ENCODE peak calls at places on chromosomes 7 and 10, in five cellular contexts. One of them, this sample, is unnamed.

GRCh38 chr7:77802557-77803410 is 4.2 kb downstream of the PHTF2 start:
- DNase-seq in SJCRH30: no peak
- DNase-seq in OCI-LY7: peak; percentile 23
- DNase-seq in CD4-positive, CD25-positive, alpha-beta regulatory T cell: peak; percentile 80
- DNase-seq in lower lobe of right lung: no peak
- DNase-seq in this sample: no peak

GRCh38 chr7:156892086-156892800 is 740 bp downstream of the LMBR1 start:
- DNase-seq in SJCRH30: peak; percentile 72
- DNase-seq in OCI-LY7: peak; percentile 85
- DNase-seq in CD4-positive, CD25-positive, alpha-beta regulatory T cell: peak; percentile 73
- DNase-seq in lower lobe of right lung: peak; percentile 73
- DNase-seq in this sample: peak; percentile 65

GRCh38 chr10:129039406-129040345 is 427.4 kb upstream of the MGMT start:
- DNase-seq in SJCRH30: no peak
- DNase-seq in OCI-LY7: no peak
- DNase-seq in CD4-positive, CD25-positive, alpha-beta regulatory T cell: no peak
- DNase-seq in lower lobe of right lung: no peak
- DNase-seq in this sample: no peak

GRCh38 chr7:28230273-28230672 is 49.7 kb upstream of the JAZF1 start:
- DNase-seq in SJCRH30: no peak
- DNase-seq in OCI-LY7: no peak
- DNase-seq in CD4-positive, CD25-positive, alpha-beta regulatory T cell: no peak
- DNase-seq in lower lobe of right lung: no peak
- DNase-seq in this sample: no peak

GRCh38 chr7:67937717-67938191 is 941.1 kb downstream of the TYW1 start:
- DNase-seq in SJCRH30: no peak
- DNase-seq in OCI-LY7: no peak
- DNase-seq in CD4-positive, CD25-positive, alpha-beta regulatory T cell: no peak
- DNase-seq in lower lobe of right lung: peak; percentile 47
- DNase-seq in this sample: no peak

GRCh38 chr7:146772581-146772980 is 656.0 kb downstream of the CNTNAP2 start:
- DNase-seq in SJCRH30: peak; percentile 12
- DNase-seq in OCI-LY7: peak; percentile 1
- DNase-seq in CD4-positive, CD25-positive, alpha-beta regulatory T cell: no peak
- DNase-seq in lower lobe of right lung: no peak
- DNase-seq in this sample: no peak

GRCh38 chr10:28620251-28620650 is 57.1 kb upstream of the BAMBI start:
- DNase-seq in SJCRH30: no peak
- DNase-seq in OCI-LY7: no peak
- DNase-seq in CD4-positive, CD25-positive, alpha-beta regulatory T cell: no peak
- DNase-seq in lower lobe of right lung: no peak
- DNase-seq in this sample: no peak

GRCh38 chr7:147145194-147145593 is 1028.6 kb downstream of the CNTNAP2 start:
- DNase-seq in SJCRH30: no peak
- DNase-seq in OCI-LY7: no peak
- DNase-seq in CD4-positive, CD25-positive, alpha-beta regulatory T cell: no peak
- DNase-seq in lower lobe of right lung: no peak
- DNase-seq in this sample: no peak

GRCh38 chr10:78375854-78376785 is 342.5 kb downstream of the RPS24 start:
- DNase-seq in SJCRH30: no peak
- DNase-seq in OCI-LY7: no peak
- DNase-seq in CD4-positive, CD25-positive, alpha-beta regulatory T cell: no peak
- DNase-seq in lower lobe of right lung: no peak
- DNase-seq in this sample: no peak

GRCh38 chr10:1404236-1404952 is 332.9 kb downstream of the ADARB2 start:
- DNase-seq in SJCRH30: no peak
- DNase-seq in OCI-LY7: no peak
- DNase-seq in CD4-positive, CD25-positive, alpha-beta regulatory T cell: no peak
- DNase-seq in lower lobe of right lung: no peak
- DNase-seq in this sample: no peak

GRCh38 chr10:82866424-82867020 is 991.5 kb downstream of the NRG3 start:
- DNase-seq in SJCRH30: no peak
- DNase-seq in OCI-LY7: no peak
- DNase-seq in CD4-positive, CD25-positive, alpha-beta regulatory T cell: no peak
- DNase-seq in lower lobe of right lung: no peak
- DNase-seq in this sample: no peak

GRCh38 chr10:51910189-51910588 is 210.8 kb upstream of the CSTF2T start:
- DNase-seq in SJCRH30: no peak
- DNase-seq in OCI-LY7: no peak
- DNase-seq in CD4-positive, CD25-positive, alpha-beta regulatory T cell: no peak
- DNase-seq in lower lobe of right lung: no peak
- DNase-seq in this sample: no peak

GRCh38 chr7:20598479-20599419 is 16.7 kb upstream of the ABCB5 start:
- DNase-seq in SJCRH30: peak; percentile 94
- DNase-seq in OCI-LY7: peak; percentile 50
- DNase-seq in CD4-positive, CD25-positive, alpha-beta regulatory T cell: peak; percentile 52
- DNase-seq in lower lobe of right lung: no peak
- DNase-seq in this sample: no peak

GRCh38 chr7:98993024-98993897 is 114.9 kb downstream of the TRRAP start:
- DNase-seq in SJCRH30: no peak
- DNase-seq in OCI-LY7: no peak
- DNase-seq in CD4-positive, CD25-positive, alpha-beta regulatory T cell: no peak
- DNase-seq in lower lobe of right lung: no peak
- DNase-seq in this sample: no peak

GRCh38 chr10:31346953-31347352 is 27.9 kb downstream of the ZEB1 start:
- DNase-seq in SJCRH30: no peak
- DNase-seq in OCI-LY7: no peak
- DNase-seq in CD4-positive, CD25-positive, alpha-beta regulatory T cell: no peak
- DNase-seq in lower lobe of right lung: no peak
- DNase-seq in this sample: no peak

GRCh38 chr7:77702451-77703219 is 6.4 kb downstream of the RSBN1L start:
- DNase-seq in SJCRH30: no peak
- DNase-seq in OCI-LY7: no peak
- DNase-seq in CD4-positive, CD25-positive, alpha-beta regulatory T cell: no peak
- DNase-seq in lower lobe of right lung: no peak
- DNase-seq in this sample: no peak

GRCh38 chr7:49885593-49886285 is 112.3 kb downstream of the VWC2 start:
- DNase-seq in SJCRH30: no peak
- DNase-seq in OCI-LY7: peak; percentile 74
- DNase-seq in CD4-positive, CD25-positive, alpha-beta regulatory T cell: no peak
- DNase-seq in lower lobe of right lung: no peak
- DNase-seq in this sample: no peak

GRCh38 chr7:101684980-101685323 is 55.9 kb upstream of the MYL10 start:
- DNase-seq in SJCRH30: no peak
- DNase-seq in OCI-LY7: no peak
- DNase-seq in CD4-positive, CD25-positive, alpha-beta regulatory T cell: no peak
- DNase-seq in lower lobe of right lung: no peak
- DNase-seq in this sample: no peak

GRCh38 chr7:117143580-117143979 is 179.3 kb downstream of the WNT2 start:
- DNase-seq in SJCRH30: no peak
- DNase-seq in OCI-LY7: no peak
- DNase-seq in CD4-positive, CD25-positive, alpha-beta regulatory T cell: no peak
- DNase-seq in lower lobe of right lung: no peak
- DNase-seq in this sample: no peak

GRCh38 chr7:79217468-79217867 is 236.0 kb downstream of the MAGI2 start:
- DNase-seq in SJCRH30: no peak
- DNase-seq in OCI-LY7: no peak
- DNase-seq in CD4-positive, CD25-positive, alpha-beta regulatory T cell: no peak
- DNase-seq in lower lobe of right lung: no peak
- DNase-seq in this sample: no peak

GRCh38 chr7:104790440-104790839 is 223.6 kb upstream of the KMT2E start:
- DNase-seq in SJCRH30: no peak
- DNase-seq in OCI-LY7: no peak
- DNase-seq in CD4-positive, CD25-positive, alpha-beta regulatory T cell: no peak
- DNase-seq in lower lobe of right lung: no peak
- DNase-seq in this sample: no peak

GRCh38 chr7:140631006-140631405 is 9.6 kb downstream of the DENND2A start:
- DNase-seq in SJCRH30: no peak
- DNase-seq in OCI-LY7: no peak
- DNase-seq in CD4-positive, CD25-positive, alpha-beta regulatory T cell: no peak
- DNase-seq in lower lobe of right lung: no peak
- DNase-seq in this sample: no peak

GRCh38 chr7:76397409-76398183 is 11.9 kb downstream of the SSC4D start:
- DNase-seq in SJCRH30: no peak
- DNase-seq in OCI-LY7: peak; percentile 58
- DNase-seq in CD4-positive, CD25-positive, alpha-beta regulatory T cell: peak; percentile 83
- DNase-seq in lower lobe of right lung: peak; percentile 89
- DNase-seq in this sample: peak; percentile 81

GRCh38 chr10:133100706-133101463 is 13.2 kb downstream of the ADGRA1 start:
- DNase-seq in SJCRH30: no peak
- DNase-seq in OCI-LY7: no peak
- DNase-seq in CD4-positive, CD25-positive, alpha-beta regulatory T cell: peak; percentile 5
- DNase-seq in lower lobe of right lung: no peak
- DNase-seq in this sample: no peak

GRCh38 chr10:124017729-124018128 is 75.7 kb downstream of the CHST15 start:
- DNase-seq in SJCRH30: no peak
- DNase-seq in OCI-LY7: no peak
- DNase-seq in CD4-positive, CD25-positive, alpha-beta regulatory T cell: no peak
- DNase-seq in lower lobe of right lung: no peak
- DNase-seq in this sample: no peak

GRCh38 chr10:59905066-59905734 is 1.2 kb downstream of the CCDC6 start:
- DNase-seq in SJCRH30: peak; percentile 26
- DNase-seq in OCI-LY7: peak; percentile 52
- DNase-seq in CD4-positive, CD25-positive, alpha-beta regulatory T cell: peak; percentile 55
- DNase-seq in lower lobe of right lung: peak; percentile 56
- DNase-seq in this sample: no peak

GRCh38 chr10:116594525-116595035 is 3.8 kb downstream of the PNLIPRP1 start:
- DNase-seq in SJCRH30: no peak
- DNase-seq in OCI-LY7: no peak
- DNase-seq in CD4-positive, CD25-positive, alpha-beta regulatory T cell: no peak
- DNase-seq in lower lobe of right lung: no peak
- DNase-seq in this sample: no peak

GRCh38 chr7:45625714-45626440 is 51.7 kb downstream of the ADCY1 start:
- DNase-seq in SJCRH30: no peak
- DNase-seq in OCI-LY7: no peak
- DNase-seq in CD4-positive, CD25-positive, alpha-beta regulatory T cell: no peak
- DNase-seq in lower lobe of right lung: no peak
- DNase-seq in this sample: peak; percentile 38

GRCh38 chr10:131727612-131728011 is 173.2 kb upstream of the PPP2R2D start:
- DNase-seq in SJCRH30: no peak
- DNase-seq in OCI-LY7: no peak
- DNase-seq in CD4-positive, CD25-positive, alpha-beta regulatory T cell: no peak
- DNase-seq in lower lobe of right lung: no peak
- DNase-seq in this sample: no peak

GRCh38 chr10:109978481-109978880 is 29.3 kb upstream of the ADD3 start:
- DNase-seq in SJCRH30: peak; percentile 41
- DNase-seq in OCI-LY7: peak; percentile 41
- DNase-seq in CD4-positive, CD25-positive, alpha-beta regulatory T cell: peak; percentile 61
- DNase-seq in lower lobe of right lung: no peak
- DNase-seq in this sample: no peak

DNA sequence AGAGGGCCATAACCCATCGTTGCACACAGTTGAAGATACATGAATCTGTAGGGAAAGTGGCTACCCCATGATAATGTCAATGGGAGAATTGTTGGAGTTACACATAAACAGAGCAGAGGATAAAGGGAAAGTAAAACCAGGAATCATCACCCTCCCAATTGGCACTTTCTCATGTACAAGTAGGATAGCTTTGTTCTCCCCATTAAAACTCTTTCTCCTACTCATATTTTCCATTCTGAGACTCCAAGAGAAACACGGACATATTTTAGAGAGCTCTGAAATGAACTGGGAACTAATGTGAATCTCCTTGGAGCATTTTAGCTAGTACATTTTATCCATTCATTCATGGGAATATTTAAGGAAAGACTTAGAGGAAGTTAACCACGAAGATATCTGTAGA is 17.2 kb upstream of the LRRC17 start:
- DNase-seq in SJCRH30: no peak
- DNase-seq in OCI-LY7: no peak
- DNase-seq in CD4-positive, CD25-positive, alpha-beta regulatory T cell: no peak
- DNase-seq in lower lobe of right lung: no peak
- DNase-seq in this sample: no peak
- H3K27ac ChIP-seq in SJCRH30: no peak overlapping the region
- H3K27ac ChIP-seq in OCI-LY7: no peak overlapping the region
- H3K27ac ChIP-seq in CD4-positive, CD25-positive, alpha-beta regulatory T cell: no peak overlapping the region
- H3K27ac ChIP-seq in lower lobe of right lung: no peak overlapping the region
- H3K27ac ChIP-seq in this sample: no peak overlapping the region

GRCh38 chr10:75137533-75138438 is 26.3 kb downstream of the SAMD8 start:
- DNase-seq in SJCRH30: peak; percentile 19
- DNase-seq in OCI-LY7: no peak
- DNase-seq in CD4-positive, CD25-positive, alpha-beta regulatory T cell: peak; percentile 17
- DNase-seq in lower lobe of right lung: no peak
- DNase-seq in this sample: no peak
- H3K27ac ChIP-seq in SJCRH30: no peak overlapping the region
- H3K27ac ChIP-seq in OCI-LY7: no peak overlapping the region
- H3K27ac ChIP-seq in CD4-positive, CD25-positive, alpha-beta regulatory T cell: peak overlapping the region; percentile 14
- H3K27ac ChIP-seq in lower lobe of right lung: no peak overlapping the region
- H3K27ac ChIP-seq in this sample: peak overlapping the region; percentile 13

GRCh38 chr10:112027881-112028280 is 155.7 kb downstream of the GPAM start:
- DNase-seq in SJCRH30: no peak
- DNase-seq in OCI-LY7: no peak
- DNase-seq in CD4-positive, CD25-positive, alpha-beta regulatory T cell: no peak
- DNase-seq in lower lobe of right lung: no peak
- DNase-seq in this sample: no peak
- H3K27ac ChIP-seq in SJCRH30: no peak overlapping the region
- H3K27ac ChIP-seq in OCI-LY7: no peak overlapping the region
- H3K27ac ChIP-seq in CD4-positive, CD25-positive, alpha-beta regulatory T cell: no peak overlapping the region
- H3K27ac ChIP-seq in lower lobe of right lung: no peak overlapping the region
- H3K27ac ChIP-seq in this sample: no peak overlapping the region

GRCh38 chr7:135768064-135768463 is 19.5 kb upstream of the FAM180A start:
- DNase-seq in SJCRH30: no peak
- DNase-seq in OCI-LY7: no peak
- DNase-seq in CD4-positive, CD25-positive, alpha-beta regulatory T cell: no peak
- DNase-seq in lower lobe of right lung: no peak
- DNase-seq in this sample: no peak
- H3K27ac ChIP-seq in SJCRH30: no peak overlapping the region
- H3K27ac ChIP-seq in OCI-LY7: no peak overlapping the region
- H3K27ac ChIP-seq in CD4-positive, CD25-positive, alpha-beta regulatory T cell: no peak overlapping the region
- H3K27ac ChIP-seq in lower lobe of right lung: no peak overlapping the region
- H3K27ac ChIP-seq in this sample: no peak overlapping the region

GRCh38 chr10:30000802-30001571 is 58.4 kb downstream of the JCAD start:
- DNase-seq in SJCRH30: peak; percentile 18
- DNase-seq in OCI-LY7: no peak
- DNase-seq in CD4-positive, CD25-positive, alpha-beta regulatory T cell: no peak
- DNase-seq in lower lobe of right lung: no peak
- DNase-seq in this sample: no peak
- H3K27ac ChIP-seq in SJCRH30: no peak overlapping the region
- H3K27ac ChIP-seq in OCI-LY7: no peak overlapping the region
- H3K27ac ChIP-seq in CD4-positive, CD25-positive, alpha-beta regulatory T cell: no peak overlapping the region
- H3K27ac ChIP-seq in lower lobe of right lung: peak overlapping the region; percentile 67
- H3K27ac ChIP-seq in this sample: no peak overlapping the region

This sample was measured in RWPE2.